ENCODE peak calls at places on chromosomes 4 and X, in four cellular contexts. One of them, this sample, is unnamed.

GRCh38 chr4:77172336-77172735 is 15.3 kb downstream of the CCNG2 start:
- DNase-seq in GM12878: no peak
- DNase-seq in K562: no peak
- DNase-seq in H1: no peak
- DNase-seq in this sample: peak; percentile 95

GRCh38 chrX:42992199-42992943 is 214.4 kb upstream of the PPP1R2C start:
- DNase-seq in GM12878: no peak
- DNase-seq in K562: no peak
- DNase-seq in H1: no peak
- DNase-seq in this sample: no peak

GRCh38 chrX:106898462-106898861 is 4.7 kb downstream of the RIPPLY1 start:
- DNase-seq in GM12878: peak; percentile 16
- DNase-seq in K562: peak; percentile 12
- DNase-seq in H1: no peak
- DNase-seq in this sample: peak; percentile 53

GRCh38 chrX:150544222-150544787 is 24.1 kb upstream of the MTM1 start:
- DNase-seq in GM12878: no peak
- DNase-seq in K562: peak; percentile 20
- DNase-seq in H1: no peak
- DNase-seq in this sample: no peak

GRCh38 chr4:100391913-100392312 is 125.9 kb downstream of the EMCN start:
- DNase-seq in GM12878: no peak
- DNase-seq in K562: no peak
- DNase-seq in H1: no peak
- DNase-seq in this sample: peak; percentile 43

GRCh38 chrX:10574663-10575062 is 45.7 kb downstream of the MID1 start:
- DNase-seq in GM12878: no peak
- DNase-seq in K562: no peak
- DNase-seq in H1: no peak
- DNase-seq in this sample: no peak

GRCh38 chrX:127596882-127597281 is 455.3 kb downstream of the ACTRT1 start:
- DNase-seq in GM12878: no peak
- DNase-seq in K562: no peak
- DNase-seq in H1: no peak
- DNase-seq in this sample: no peak

GRCh38 chr4:14348506-14348905 is 653.8 kb upstream of the CPEB2 start:
- DNase-seq in GM12878: no peak
- DNase-seq in K562: no peak
- DNase-seq in H1: no peak
- DNase-seq in this sample: peak; percentile 4

GRCh38 chrX:63661676-63662075 is 123.3 kb downstream of the ARHGEF9 start:
- DNase-seq in GM12878: no peak
- DNase-seq in K562: no peak
- DNase-seq in H1: no peak
- DNase-seq in this sample: no peak

GRCh38 chr4:84024405-84024804 is 474.7 kb downstream of the NKX6-1 start:
- DNase-seq in GM12878: no peak
- DNase-seq in K562: no peak
- DNase-seq in H1: no peak
- DNase-seq in this sample: no peak

GRCh38 chr4:146329042-146329716 is 114.8 kb downstream of the REELD1 start:
- DNase-seq in GM12878: no peak
- DNase-seq in K562: no peak
- DNase-seq in H1: no peak
- DNase-seq in this sample: peak; percentile 90

GRCh38 chr4:114497116-114497515 is 101.5 kb upstream of the UGT8 start:
- DNase-seq in GM12878: no peak
- DNase-seq in K562: no peak
- DNase-seq in H1: no peak
- DNase-seq in this sample: no peak

GRCh38 chr4:153398713-153399112 is 54.2 kb downstream of the MND1 start:
- DNase-seq in GM12878: no peak
- DNase-seq in K562: no peak
- DNase-seq in H1: no peak
- DNase-seq in this sample: no peak

GRCh38 chr4:40678421-40678820 is 48.8 kb upstream of the RBM47 start:
- DNase-seq in GM12878: no peak
- DNase-seq in K562: no peak
- DNase-seq in H1: no peak
- DNase-seq in this sample: no peak

GRCh38 chr4:121449416-121449815 is 68.6 kb upstream of the QRFPR start:
- DNase-seq in GM12878: no peak
- DNase-seq in K562: no peak
- DNase-seq in H1: no peak
- DNase-seq in this sample: no peak

GRCh38 chrX:7083468-7084396 is 63.8 kb upstream of the STS start:
- DNase-seq in GM12878: peak; percentile 84
- DNase-seq in K562: no peak
- DNase-seq in H1: no peak
- DNase-seq in this sample: peak; percentile 98

GRCh38 chr4:184383497-184384055 is 90.8 kb downstream of the IRF2 start:
- DNase-seq in GM12878: no peak
- DNase-seq in K562: no peak
- DNase-seq in H1: no peak
- DNase-seq in this sample: peak; percentile 99

GRCh38 chr4:89599026-89599425 is 237.9 kb downstream of the SNCA start:
- DNase-seq in GM12878: no peak
- DNase-seq in K562: no peak
- DNase-seq in H1: no peak
- DNase-seq in this sample: no peak

GRCh38 chrX:68112321-68112720 is 321.0 kb downstream of the OPHN1 start:
- DNase-seq in GM12878: no peak
- DNase-seq in K562: no peak
- DNase-seq in H1: no peak
- DNase-seq in this sample: peak; percentile 44

GRCh38 chr4:137417676-137418075 is 114.6 kb downstream of the PCDH18 start:
- DNase-seq in GM12878: no peak
- DNase-seq in K562: no peak
- DNase-seq in H1: no peak
- DNase-seq in this sample: peak; percentile 69

GRCh38 chrX:118345045-118345400 is 883 bp upstream of the WDR44 start:
- DNase-seq in GM12878: no peak
- DNase-seq in K562: no peak
- DNase-seq in H1: no peak
- DNase-seq in this sample: no peak

GRCh38 chr4:88660446-88661294 is 37.0 kb downstream of the NAP1L5 start:
- DNase-seq in GM12878: no peak
- DNase-seq in K562: no peak
- DNase-seq in H1: no peak
- DNase-seq in this sample: peak; percentile 64

GRCh38 chr4:102787096-102787867 is 26.5 kb upstream of the MANBA start:
- DNase-seq in GM12878: no peak
- DNase-seq in K562: no peak
- DNase-seq in H1: no peak
- DNase-seq in this sample: peak; percentile 92

GRCh38 chr4:125322363-125322730 is 7.6 kb downstream of the FAT4 start:
- DNase-seq in GM12878: no peak
- DNase-seq in K562: no peak
- DNase-seq in H1: no peak
- DNase-seq in this sample: peak; percentile 35

GRCh38 chr4:184375027-184375426 is 99.3 kb downstream of the IRF2 start:
- DNase-seq in GM12878: no peak
- DNase-seq in K562: no peak
- DNase-seq in H1: no peak
- DNase-seq in this sample: peak; percentile 38

GRCh38 chrX:72268601-72269365 is 8.3 kb downstream of the RPS4X start:
- DNase-seq in GM12878: no peak
- DNase-seq in K562: no peak
- DNase-seq in H1: no peak
- DNase-seq in this sample: peak; percentile 92

GRCh38 chr4:175330652-175331051 is 412.5 kb downstream of the ADAM29 start:
- DNase-seq in GM12878: no peak
- DNase-seq in K562: no peak
- DNase-seq in H1: no peak
- DNase-seq in this sample: peak; percentile 83

GRCh38 chr4:84796388-84796787 is 170.1 kb downstream of the WDFY3 start:
- DNase-seq in GM12878: no peak
- DNase-seq in K562: peak; percentile 5
- DNase-seq in H1: no peak
- DNase-seq in this sample: no peak

GRCh38 chr4:46931981-46932380 is 22.9 kb upstream of the COX7B2 start:
- DNase-seq in GM12878: peak; percentile 2
- DNase-seq in K562: no peak
- DNase-seq in H1: no peak
- DNase-seq in this sample: peak; percentile 70
- TF ChIP-seq CHD1 in GM12878: no peak
- TF ChIP-seq CHD1 in K562: no peak
- TF ChIP-seq CHD1 in H1: no peak
- TF ChIP-seq CHD1 in this sample: no peak

GRCh38 chr4:163587867-163588266 is 93.4 kb downstream of the TMA16 start:
- DNase-seq in GM12878: peak; percentile 73
- DNase-seq in K562: peak; percentile 7
- DNase-seq in H1: peak; percentile 54
- DNase-seq in this sample: no peak

GRCh38 chr4:163590609-163591264 is 96.2 kb downstream of the TMA16 start:
- DNase-seq in GM12878: no peak
- DNase-seq in K562: no peak
- DNase-seq in H1: no peak
- DNase-seq in this sample: no peak

GRCh38 chr4:163592207-163592606 is 97.7 kb downstream of the TMA16 start:
- DNase-seq in GM12878: no peak
- DNase-seq in K562: no peak
- DNase-seq in H1: no peak
- DNase-seq in this sample: no peak

GRCh38 chr4:163590103-163590502 is 95.6 kb downstream of the TMA16 start:
- DNase-seq in GM12878: no peak
- DNase-seq in K562: no peak
- DNase-seq in H1: no peak
- DNase-seq in this sample: no peak

DNA sequence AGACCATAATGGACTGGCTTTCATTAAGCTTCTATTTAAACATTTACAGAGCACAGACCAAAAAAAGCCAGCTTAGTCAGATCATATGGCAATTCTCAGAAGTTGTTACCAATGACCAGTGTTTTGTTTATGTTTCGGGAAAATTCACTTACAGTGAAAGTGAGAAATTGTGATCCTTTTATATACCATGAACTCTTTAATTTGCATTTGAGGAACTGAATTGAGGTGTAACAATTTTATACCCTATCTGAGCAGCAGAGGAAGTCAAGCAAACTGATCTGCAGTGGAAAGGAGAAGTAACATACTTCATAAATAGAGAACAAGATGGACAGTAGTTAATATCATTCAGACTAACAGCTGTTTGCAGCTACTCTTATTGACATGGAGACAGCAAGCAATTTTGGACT is 97.1 kb downstream of the TMA16 start:
- DNase-seq in GM12878: peak; percentile 83
- DNase-seq in K562: no peak
- DNase-seq in H1: no peak
- DNase-seq in this sample: no peak
- H3K4me3 ChIP-seq in GM12878: no peak overlapping the region
- H3K4me3 ChIP-seq in K562: no peak overlapping the region
- H3K4me3 ChIP-seq in H1: no peak overlapping the region
- H3K4me3 ChIP-seq in this sample: no peak overlapping the region

GRCh38 chr4:148778980-148779675 is 336.9 kb upstream of the NR3C2 start:
- DNase-seq in GM12878: no peak
- DNase-seq in K562: no peak
- DNase-seq in H1: no peak
- DNase-seq in this sample: peak; percentile 49

GRCh38 chr4:148782284-148782683 is 340.1 kb upstream of the NR3C2 start:
- DNase-seq in GM12878: no peak
- DNase-seq in K562: no peak
- DNase-seq in H1: peak; percentile 71
- DNase-seq in this sample: no peak

GRCh38 chr4:148779771-148780170 is 337.6 kb upstream of the NR3C2 start:
- DNase-seq in GM12878: no peak
- DNase-seq in K562: no peak
- DNase-seq in H1: no peak
- DNase-seq in this sample: no peak

GRCh38 chr4:148776944-148777343 is 334.7 kb upstream of the NR3C2 start:
- DNase-seq in GM12878: no peak
- DNase-seq in K562: no peak
- DNase-seq in H1: no peak
- DNase-seq in this sample: peak; percentile 81

GRCh38 chr4:148780426-148781005 is 338.3 kb upstream of the NR3C2 start:
- DNase-seq in GM12878: no peak
- DNase-seq in K562: no peak
- DNase-seq in H1: no peak
- DNase-seq in this sample: no peak
- TF ChIP-seq CHD1 in GM12878: no peak
- TF ChIP-seq CHD1 in K562: no peak
- TF ChIP-seq CHD1 in H1: no peak
- TF ChIP-seq CHD1 in this sample: no peak

GRCh38 chr4:138864961-138865720 is 150.4 kb upstream of the NOCT start:
- DNase-seq in GM12878: no peak
- DNase-seq in K562: no peak
- DNase-seq in H1: no peak
- DNase-seq in this sample: no peak
- H3K4me3 ChIP-seq in GM12878: no peak overlapping the region
- H3K4me3 ChIP-seq in K562: no peak overlapping the region
- H3K4me3 ChIP-seq in H1: no peak overlapping the region
- H3K4me3 ChIP-seq in this sample: no peak overlapping the region

DNA sequence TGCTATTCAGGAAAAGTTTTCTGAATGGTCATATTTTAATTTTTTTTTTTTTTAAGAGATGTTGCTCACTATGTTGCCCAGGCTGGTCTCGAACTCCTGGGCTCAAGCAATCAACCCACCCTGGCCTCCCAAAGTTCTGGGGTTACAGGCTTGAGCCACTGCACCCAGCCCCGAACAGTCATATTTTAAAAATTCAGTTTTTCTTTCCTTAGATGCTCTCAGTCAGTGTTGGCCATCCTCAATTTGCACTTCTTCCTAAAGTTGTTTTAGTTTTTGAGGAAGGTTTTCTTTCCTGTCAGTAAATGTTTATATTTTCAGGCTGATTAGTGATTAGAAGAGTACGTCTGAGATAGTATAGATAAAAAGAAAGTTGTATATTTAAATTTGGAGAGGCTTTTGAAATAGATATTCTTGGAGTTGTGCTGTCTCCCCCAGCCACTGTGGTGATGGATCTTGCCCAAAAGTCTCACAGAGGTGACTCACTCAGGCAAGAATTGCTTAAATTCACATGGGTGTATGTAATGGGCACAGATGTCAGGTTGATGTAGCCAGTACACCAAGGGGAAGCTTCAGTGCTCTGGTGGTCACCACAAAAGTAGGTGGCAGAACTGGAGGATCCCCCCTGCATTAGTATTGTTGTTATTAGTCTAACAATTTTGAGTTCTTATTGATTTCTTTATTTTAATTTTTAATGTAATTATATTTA is 72.2 kb upstream of the ELOVL6 start:
- DNase-seq in GM12878: no peak
- DNase-seq in K562: no peak
- DNase-seq in H1: no peak
- DNase-seq in this sample: peak; percentile 67
- TF ChIP-seq CHD1 in GM12878: no peak
- TF ChIP-seq CHD1 in K562: no peak
- TF ChIP-seq CHD1 in H1: no peak
- TF ChIP-seq CHD1 in this sample: no peak

DNA sequence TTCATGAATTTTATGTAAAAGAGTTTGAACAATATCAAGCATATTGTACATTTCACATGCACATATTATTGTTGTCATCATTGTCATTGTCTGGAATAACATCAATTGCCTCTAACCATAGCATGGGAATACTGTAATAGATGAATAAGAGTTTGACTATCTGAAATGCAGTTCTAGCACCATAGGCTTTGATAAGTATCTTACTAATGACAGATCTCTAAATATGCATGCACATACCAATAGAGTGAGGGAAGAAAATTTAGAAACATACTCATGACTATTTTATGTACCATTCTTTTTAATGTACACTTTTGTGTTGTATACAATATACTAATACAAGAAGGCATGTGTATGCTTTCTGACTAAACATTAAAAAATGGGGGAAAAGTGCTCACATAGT is 161.6 kb upstream of the SPRY1 start:
- DNase-seq in GM12878: no peak
- DNase-seq in K562: no peak
- DNase-seq in H1: no peak
- DNase-seq in this sample: no peak
- H3K4me3 ChIP-seq in GM12878: no peak overlapping the region
- H3K4me3 ChIP-seq in K562: no peak overlapping the region
- H3K4me3 ChIP-seq in H1: no peak overlapping the region
- H3K4me3 ChIP-seq in this sample: no peak overlapping the region

This sample was measured in IMR-90.